ENCODE peak calls at places on chromosome 7, in six cellular contexts. O is endothelial cell, T is GM12878, S is B cell, E is heart right ventricle, Y is GM12865. D is an unnamed sample.
A peak's percentile ranks its signal among the peaks of the same experiment; 100 is the strongest.

GRCh38 chr7:106347229-106347833 is 62.5 kb upstream of the NAMPT start:
- DNase-seq in O (no peak), T (no peak), S (no peak), E (no peak), Y (peak; percentile 73), D (no peak)

GRCh38 chr7:3309140-3309539 is 8.1 kb downstream of the SDK1 start:
- DNase-seq in O (no peak), T (no peak), S (no peak), E (no peak), Y (no peak), D (no peak)

GRCh38 chr7:34430456-34430855 is 227.6 kb upstream of the NPSR1 start:
- DNase-seq in O (peak; percentile 26), T (no peak), S (no peak), E (peak; percentile 23), Y (peak; percentile 4), D (peak; percentile 12)

GRCh38 chr7:158638001-158638400 is 50.4 kb upstream of the PTPRN2 start:
- DNase-seq in O (no peak), T (no peak), S (no peak), E (no peak), Y (no peak), D (no peak)

GRCh38 chr7:5625938-5626337 is 155.5 kb downstream of the RNF216 start:
- DNase-seq in O (no peak), T (no peak), S (no peak), E (no peak), Y (no peak), D (peak; percentile 60)

GRCh38 chr7:144403102-144403501 is 391 bp downstream of the NOBOX start:
- DNase-seq in O (no peak), T (no peak), S (no peak), E (no peak), Y (no peak), D (no peak)

GRCh38 chr7:16644987-16645592 is 464 bp downstream of the ANKMY2 start:
- DNase-seq in O (peak; percentile 57), T (no peak), S (no peak), E (peak; percentile 45), Y (no peak), D (peak; percentile 15)

GRCh38 chr7:90625562-90625961 is 29.4 kb downstream of the CDK14 start:
- DNase-seq in O (peak; percentile 50), T (no peak), S (no peak), E (peak; percentile 30), Y (no peak), D (no peak)

GRCh38 chr7:103752995-103753394 is 236.5 kb downstream of the RELN start:
- DNase-seq in O (no peak), T (no peak), S (no peak), E (no peak), Y (no peak), D (no peak)

GRCh38 chr7:8277394-8277982 is 15.5 kb upstream of the ICA1 start:
- DNase-seq in O (no peak), T (no peak), S (no peak), E (no peak), Y (peak; percentile 42), D (peak; percentile 23)

GRCh38 chr7:34184466-34184865 is 279.1 kb downstream of the BMPER start:
- DNase-seq in O (no peak), T (no peak), S (no peak), E (no peak), Y (no peak), D (no peak)

GRCh38 chr7:81233208-81233940 is 314.5 kb upstream of the SEMA3C start:
- DNase-seq in O (no peak), T (no peak), S (no peak), E (no peak), Y (no peak), D (no peak)

GRCh38 chr7:134766779-134767566 is 12.5 kb upstream of the CALD1 start:
- DNase-seq in O (no peak), T (peak; percentile 40), S (peak; percentile 74), E (no peak), Y (peak; percentile 81), D (peak; percentile 52)

GRCh38 chr7:155804897-155805825 is 7.1 kb downstream of the SHH start:
- DNase-seq in O (peak; percentile 94), T (no peak), S (peak; percentile 67), E (no peak), Y (peak; percentile 38), D (peak; percentile 85)

GRCh38 chr7:45977256-45977655 is 56.2 kb upstream of the IGFBP3 start:
- DNase-seq in O (no peak), T (no peak), S (no peak), E (no peak), Y (no peak), D (no peak)

GRCh38 chr7:98797150-98797549 is 72.7 kb downstream of the TMEM130 start:
- DNase-seq in O (no peak), T (no peak), S (no peak), E (no peak), Y (peak; percentile 13), D (no peak)

GRCh38 chr7:30503273-30504212 is 1.1 kb downstream of the GGCT start:
- DNase-seq in O (no peak), T (no peak), S (no peak), E (no peak), Y (no peak), D (no peak)

GRCh38 chr7:147276783-147277370 is 1160.3 kb downstream of the CNTNAP2 start:
- DNase-seq in O (no peak), T (no peak), S (no peak), E (no peak), Y (no peak), D (no peak)

GRCh38 chr7:118079369-118079768 is 104.6 kb upstream of the LSM8 start:
- DNase-seq in O (no peak), T (no peak), S (no peak), E (no peak), Y (no peak), D (no peak)

GRCh38 chr7:32941996-32942782 is 15.1 kb upstream of the FKBP9 start:
- DNase-seq in O (peak; percentile 31), T (no peak), S (peak; percentile 79), E (peak; percentile 70), Y (peak; percentile 53), D (no peak)

GRCh38 chr7:41147651-41148360 is 555.1 kb downstream of the INHBA start:
- DNase-seq in O (no peak), T (no peak), S (no peak), E (no peak), Y (no peak), D (no peak)

GRCh38 chr7:107691713-107692112 is 31.1 kb downstream of the SLC26A4 start:
- DNase-seq in O (no peak), T (no peak), S (no peak), E (peak; percentile 26), Y (no peak), D (no peak)

GRCh38 chr7:42606217-42606905 is 305.5 kb downstream of the C7orf25 start:
- DNase-seq in O (no peak), T (no peak), S (no peak), E (no peak), Y (no peak), D (no peak)

GRCh38 chr7:115789901-115790300 is 240.7 kb downstream of the TFEC start:
- DNase-seq in O (no peak), T (no peak), S (no peak), E (no peak), Y (no peak), D (no peak)

GRCh38 chr7:103947026-103947655 is 42.3 kb downstream of the RELN start:
- DNase-seq in O (no peak), T (no peak), S (no peak), E (no peak), Y (no peak), D (no peak)

GRCh38 chr7:71173955-71174354 is 42.0 kb downstream of the GALNT17 start:
- DNase-seq in O (no peak), T (no peak), S (no peak), E (peak; percentile 7), Y (no peak), D (no peak)
- TF ChIP-seq CTCF in O (no peak), T (no peak), S (no peak), E (no peak), Y (no peak), D (no peak)

GRCh38 chr7:110446658-110447057 is 644.3 kb upstream of the LRRN3 start:
- DNase-seq in O (no peak), T (no peak), S (no peak), E (no peak), Y (no peak), D (no peak)

GRCh38 chr7:110442386-110442837 is 648.5 kb upstream of the LRRN3 start:
- DNase-seq in O (peak; percentile 71), T (no peak), S (no peak), E (peak; percentile 6), Y (peak; percentile 49), D (peak; percentile 42)
- TF ChIP-seq CTCF in O (peak; percentile 56), T (peak; percentile 40), S (no peak), E (peak; percentile 38), Y (peak; percentile 56), D (no peak)

DNA sequence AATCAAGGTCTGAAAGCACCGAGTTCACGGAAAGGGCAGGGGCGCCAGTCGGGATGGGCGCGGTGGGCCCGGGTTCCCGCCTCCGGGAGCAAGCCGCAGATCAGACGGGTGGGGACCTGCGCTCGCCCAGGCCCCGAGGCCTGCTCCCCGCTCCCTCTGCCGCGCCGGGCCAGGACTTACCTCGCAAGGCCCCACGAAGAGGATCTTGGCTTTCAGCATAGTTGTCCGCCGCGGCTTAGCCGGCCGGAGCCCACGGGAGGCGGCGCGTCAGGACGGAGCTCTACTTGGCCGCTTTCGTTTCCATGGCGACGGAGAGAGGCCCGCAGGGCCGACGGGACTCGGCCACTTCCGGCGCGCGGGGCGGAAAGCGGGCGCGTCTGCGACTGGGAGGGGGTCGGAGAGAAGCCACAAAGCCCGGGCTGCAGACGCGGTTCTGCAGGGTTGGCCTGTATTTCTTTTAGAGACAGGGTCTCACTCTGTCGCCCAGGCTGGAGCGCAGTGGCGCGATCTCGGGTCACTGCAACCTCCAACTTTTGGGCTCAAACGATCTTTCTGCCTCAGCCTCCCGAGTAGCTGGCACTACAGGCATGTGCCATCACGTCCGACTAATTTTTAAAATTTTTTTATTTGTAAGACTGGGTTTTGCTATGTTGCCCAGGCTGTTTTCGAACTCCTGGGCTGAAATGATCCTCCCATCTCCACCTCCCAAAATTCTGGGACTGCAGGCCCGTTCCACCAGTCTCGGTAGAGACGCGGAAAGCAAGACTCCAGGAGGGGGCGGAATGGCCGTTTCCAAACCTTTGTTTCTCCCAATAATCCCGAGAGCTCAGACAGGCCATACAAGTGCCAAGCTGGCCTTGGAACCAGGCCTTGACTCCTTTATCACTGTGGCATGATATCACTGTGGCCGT is at the start of gene IFT22:
- DNase-seq in O (peak; percentile 93), T (peak; percentile 36), S (peak; percentile 92), E (peak; percentile 94), Y (peak; percentile 94), D (peak; percentile 98)
- TF ChIP-seq CTCF in O (no peak), T (peak; percentile 7), S (no peak), E (peak; percentile 58), Y (no peak), D (peak; percentile 18)

DNA sequence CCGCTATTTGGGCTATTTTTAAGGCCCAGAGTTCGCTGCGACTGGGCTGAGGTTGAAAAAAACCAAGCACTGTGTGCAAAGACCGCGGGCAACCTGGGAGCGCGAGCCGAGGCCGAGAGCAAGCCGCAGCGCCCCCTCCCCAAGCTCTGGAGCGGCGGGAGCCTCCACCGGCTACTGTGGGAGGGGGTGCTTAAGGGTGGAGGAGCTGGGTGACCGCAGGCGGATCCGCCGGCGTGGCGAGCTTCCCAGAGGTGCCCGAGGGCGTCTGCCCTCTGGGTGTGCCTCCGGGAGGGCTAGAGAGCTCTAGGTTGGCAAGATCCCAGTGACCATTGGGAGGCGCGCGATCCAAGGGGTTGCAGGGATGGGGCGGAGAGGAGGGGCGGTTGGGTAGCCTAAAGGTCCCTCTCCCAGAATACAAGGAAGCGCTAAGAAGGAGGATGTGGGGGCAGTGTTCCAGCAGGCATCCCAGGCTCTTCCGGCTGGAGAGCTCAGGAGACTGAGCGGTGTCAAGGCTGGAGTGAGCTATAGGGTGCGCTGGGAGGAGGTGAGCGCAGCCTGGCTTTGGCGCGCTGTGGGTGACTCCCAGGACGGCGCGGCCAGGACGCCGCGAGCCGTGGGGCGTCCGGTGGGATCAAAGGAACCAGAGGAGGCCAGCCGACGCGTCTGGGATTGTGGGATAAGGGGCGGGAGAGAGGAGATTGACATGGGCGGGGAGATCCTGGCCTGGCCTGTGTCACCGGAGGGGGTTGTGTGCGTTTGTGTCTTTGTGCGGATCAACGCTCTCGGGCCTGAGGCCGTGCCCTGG is 8.0 kb downstream of the DLX5 start:
- DNase-seq in O (no peak), T (no peak), S (no peak), E (no peak), Y (no peak), D (no peak)
- TF ChIP-seq CTCF in O (no peak), T (no peak), S (no peak), E (no peak), Y (no peak), D (no peak)